ENCODE peak calls at places on chromosome 19, in seven cellular contexts. One of them, this sample, is unnamed.

GRCh38 chr19:13024958-13025653 is 29.8 kb downstream of the NFIX start:
- DNase-seq in neuronal stem cell: no peak
- DNase-seq in H1: peak
- DNase-seq in IMR-90: no peak
- DNase-seq in mesenchymal stem cell: no peak
- DNase-seq in mesendoderm: peak
- DNase-seq in H9: peak
- DNase-seq in this sample: no peak

GRCh38 chr19:2578391-2578826 is 102.5 kb downstream of the GADD45B start:
- DNase-seq in mesendoderm: peak
- DNase-seq in neuronal stem cell: no peak
- DNase-seq in mesenchymal stem cell: peak
- DNase-seq in H9: peak
- DNase-seq in IMR-90: peak
- DNase-seq in H1: peak
- DNase-seq in this sample: peak

GRCh38 chr19:42655748-42656147 is 61.0 kb upstream of the CEACAM8 start:
- DNase-seq in H9: no peak
- DNase-seq in mesenchymal stem cell: no peak
- DNase-seq in mesendoderm: no peak
- DNase-seq in neuronal stem cell: no peak
- DNase-seq in H1: no peak
- DNase-seq in IMR-90: no peak
- DNase-seq in this sample: no peak

GRCh38 chr19:2549701-2550191 is 73.8 kb downstream of the GADD45B start:
- DNase-seq in mesenchymal stem cell: peak
- DNase-seq in mesendoderm: no peak
- DNase-seq in H1: no peak
- DNase-seq in IMR-90: peak
- DNase-seq in neuronal stem cell: no peak
- DNase-seq in H9: no peak
- DNase-seq in this sample: peak

GRCh38 chr19:33040994-33041827 is 23.5 kb downstream of the RHPN2 start:
- DNase-seq in mesendoderm: no peak
- DNase-seq in IMR-90: no peak
- DNase-seq in H9: no peak
- DNase-seq in H1: no peak
- DNase-seq in mesenchymal stem cell: peak
- DNase-seq in neuronal stem cell: no peak
- DNase-seq in this sample: no peak

GRCh38 chr19:1568320-1569019 is at the start of gene MEX3D:
- DNase-seq in neuronal stem cell: peak
- DNase-seq in mesenchymal stem cell: peak
- DNase-seq in H1: peak
- DNase-seq in H9: peak
- DNase-seq in IMR-90: peak
- DNase-seq in mesendoderm: peak
- DNase-seq in this sample: peak

GRCh38 chr19:42111811-42112210 is 20.4 kb downstream of the POU2F2 start:
- DNase-seq in H1: no peak
- DNase-seq in neuronal stem cell: no peak
- DNase-seq in H9: no peak
- DNase-seq in mesenchymal stem cell: peak
- DNase-seq in mesendoderm: no peak
- DNase-seq in IMR-90: peak
- DNase-seq in this sample: no peak

GRCh38 chr19:48874309-48875135 is 2.3 kb downstream of the PPP1R15A start:
- DNase-seq in IMR-90: peak
- DNase-seq in H1: no peak
- DNase-seq in mesenchymal stem cell: peak
- DNase-seq in mesendoderm: no peak
- DNase-seq in H9: no peak
- DNase-seq in neuronal stem cell: no peak
- DNase-seq in this sample: peak

GRCh38 chr19:42088471-42089190 is 12.7 kb downstream of the ZNF574 start:
- DNase-seq in mesendoderm: no peak
- DNase-seq in H1: no peak
- DNase-seq in IMR-90: peak
- DNase-seq in neuronal stem cell: no peak
- DNase-seq in mesenchymal stem cell: peak
- DNase-seq in H9: no peak
- DNase-seq in this sample: no peak

GRCh38 chr19:34676697-34677385 is at the start of gene SCGB2B2:
- DNase-seq in IMR-90: no peak
- DNase-seq in mesenchymal stem cell: no peak
- DNase-seq in H1: no peak
- DNase-seq in H9: peak
- DNase-seq in neuronal stem cell: no peak
- DNase-seq in mesendoderm: no peak
- DNase-seq in this sample: no peak

GRCh38 chr19:37221136-37221535 is 3.1 kb downstream of the ZNF383 start:
- DNase-seq in mesenchymal stem cell: no peak
- DNase-seq in IMR-90: no peak
- DNase-seq in mesendoderm: no peak
- DNase-seq in H9: no peak
- DNase-seq in neuronal stem cell: no peak
- DNase-seq in H1: no peak
- DNase-seq in this sample: no peak

GRCh38 chr19:402786-403185 is 6.2 kb downstream of the C2CD4C start:
- DNase-seq in H9: peak
- DNase-seq in H1: peak
- DNase-seq in neuronal stem cell: no peak
- DNase-seq in mesendoderm: no peak
- DNase-seq in mesenchymal stem cell: no peak
- DNase-seq in IMR-90: no peak
- DNase-seq in this sample: no peak
- H3K18ac ChIP-seq in H9: no peak
- H3K18ac ChIP-seq in H1: no peak
- H3K18ac ChIP-seq in neuronal stem cell: peak
- H3K18ac ChIP-seq in mesendoderm: no peak
- H3K18ac ChIP-seq in mesenchymal stem cell: no peak
- H3K18ac ChIP-seq in IMR-90: no peak
- H3K18ac ChIP-seq in this sample: no peak

GRCh38 chr19:51711702-51712101 is 12.1 kb downstream of the HAS1 start:
- DNase-seq in mesendoderm: no peak
- DNase-seq in neuronal stem cell: no peak
- DNase-seq in H1: no peak
- DNase-seq in mesenchymal stem cell: no peak
- DNase-seq in IMR-90: no peak
- DNase-seq in H9: no peak
- DNase-seq in this sample: no peak
- H3K4me2 ChIP-seq in mesendoderm: no peak
- H3K4me2 ChIP-seq in neuronal stem cell: no peak
- H3K4me2 ChIP-seq in H1: no peak
- H3K4me2 ChIP-seq in mesenchymal stem cell: no peak
- H3K4me2 ChIP-seq in IMR-90: no peak
- H3K4me2 ChIP-seq in H9: no peak
- H3K4me2 ChIP-seq in this sample: no peak

DNA sequence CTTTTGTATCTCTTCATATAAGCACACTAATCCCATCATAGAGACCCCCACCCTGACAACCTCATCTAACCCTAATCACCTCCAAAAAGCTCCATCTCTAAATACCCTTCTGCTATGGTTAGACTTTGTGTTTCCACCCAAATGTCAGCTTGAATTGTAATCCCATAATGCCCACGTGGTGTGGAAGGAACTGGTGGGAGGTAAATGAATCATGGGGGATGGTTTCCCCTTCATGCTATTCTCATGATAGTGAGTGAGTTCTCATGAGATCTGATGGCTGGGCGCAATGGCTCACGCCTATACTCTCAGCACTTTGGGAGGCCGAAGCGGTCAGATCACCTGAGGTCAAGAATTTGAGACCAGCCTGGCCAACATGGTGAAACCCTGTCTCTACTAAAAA is 2.5 kb downstream of the VMAC start:
- DNase-seq in mesendoderm: no peak
- DNase-seq in H9: no peak
- DNase-seq in mesenchymal stem cell: no peak
- DNase-seq in neuronal stem cell: no peak
- DNase-seq in H1: no peak
- DNase-seq in IMR-90: no peak
- DNase-seq in this sample: no peak
- H3K18ac ChIP-seq in mesendoderm: no peak
- H3K18ac ChIP-seq in H9: no peak
- H3K18ac ChIP-seq in mesenchymal stem cell: no peak
- H3K18ac ChIP-seq in neuronal stem cell: no peak
- H3K18ac ChIP-seq in H1: no peak
- H3K18ac ChIP-seq in IMR-90: no peak
- H3K18ac ChIP-seq in this sample: no peak

DNA sequence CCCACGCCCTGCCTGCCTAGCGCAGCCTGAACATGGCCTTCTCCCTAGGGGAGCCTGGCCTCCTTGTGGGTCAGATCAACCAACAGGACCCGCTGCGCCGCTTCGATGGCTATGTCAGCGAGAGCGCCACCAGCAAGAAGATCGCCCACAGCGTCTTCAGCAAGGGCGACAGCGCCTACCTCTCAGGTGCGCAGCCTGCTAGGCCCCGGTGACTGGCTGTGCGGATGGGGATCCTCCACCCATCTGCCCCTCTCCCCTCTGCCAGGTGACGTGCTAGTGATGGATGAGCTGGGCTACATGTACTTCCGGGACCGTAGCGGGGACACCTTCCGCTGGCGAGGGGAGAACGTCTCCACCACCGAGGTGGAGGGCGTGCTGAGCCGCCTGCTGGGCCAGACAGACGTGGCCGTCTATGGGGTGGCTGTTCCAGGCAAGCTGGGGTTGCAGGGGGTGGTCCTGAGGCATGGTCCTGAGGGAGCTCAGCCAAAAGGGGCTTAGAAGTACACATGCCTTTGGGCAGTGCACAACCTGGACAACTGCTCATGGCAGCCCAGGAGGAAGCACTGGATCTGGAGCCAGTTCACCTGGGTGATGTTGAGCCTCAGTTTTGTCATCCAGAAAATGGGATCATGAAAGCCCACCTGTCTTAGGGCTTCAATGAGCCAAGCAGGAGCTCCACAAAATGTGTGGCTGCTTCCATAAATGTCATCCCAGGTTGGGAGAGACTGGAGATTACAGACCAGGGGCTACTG is 10.8 kb upstream of the PGLS start:
- DNase-seq in H9: no peak
- DNase-seq in neuronal stem cell: no peak
- DNase-seq in mesendoderm: no peak
- DNase-seq in H1: no peak
- DNase-seq in IMR-90: no peak
- DNase-seq in mesenchymal stem cell: no peak
- DNase-seq in this sample: no peak
- H3K4me2 ChIP-seq in H9: no peak
- H3K4me2 ChIP-seq in neuronal stem cell: no peak
- H3K4me2 ChIP-seq in mesendoderm: no peak
- H3K4me2 ChIP-seq in H1: no peak
- H3K4me2 ChIP-seq in IMR-90: no peak
- H3K4me2 ChIP-seq in mesenchymal stem cell: no peak
- H3K4me2 ChIP-seq in this sample: no peak

GRCh38 chr19:6767081-6767356 is 216 bp downstream of the SH2D3A start:
- DNase-seq in mesendoderm: peak
- DNase-seq in neuronal stem cell: no peak
- DNase-seq in H1: no peak
- DNase-seq in H9: no peak
- DNase-seq in IMR-90: no peak
- DNase-seq in mesenchymal stem cell: no peak
- DNase-seq in this sample: peak

GRCh38 chr19:6767357-6768235 is at the start of gene SH2D3A:
- DNase-seq in H9: peak
- DNase-seq in IMR-90: peak
- DNase-seq in mesenchymal stem cell: peak
- DNase-seq in H1: peak
- DNase-seq in neuronal stem cell: peak
- DNase-seq in mesendoderm: peak
- DNase-seq in this sample: peak

GRCh38 chr19:6766357-6767080 is 716 bp downstream of the SH2D3A start:
- DNase-seq in mesenchymal stem cell: no peak
- DNase-seq in H1: no peak
- DNase-seq in mesendoderm: peak
- DNase-seq in H9: peak
- DNase-seq in IMR-90: no peak
- DNase-seq in neuronal stem cell: no peak
- DNase-seq in this sample: peak

GRCh38 chr19:6768236-6768785 is 1.1 kb upstream of the SH2D3A start:
- DNase-seq in mesenchymal stem cell: no peak
- DNase-seq in H9: no peak
- DNase-seq in mesendoderm: no peak
- DNase-seq in H1: no peak
- DNase-seq in IMR-90: no peak
- DNase-seq in neuronal stem cell: no peak
- DNase-seq in this sample: no peak

GRCh38 chr19:6765738-6766356 is 1.4 kb downstream of the SH2D3A start:
- DNase-seq in H9: peak
- DNase-seq in mesenchymal stem cell: no peak
- DNase-seq in IMR-90: no peak
- DNase-seq in neuronal stem cell: no peak
- DNase-seq in H1: peak
- DNase-seq in mesendoderm: peak
- DNase-seq in this sample: peak
- H3K18ac ChIP-seq in H9: peak
- H3K18ac ChIP-seq in mesenchymal stem cell: no peak
- H3K18ac ChIP-seq in IMR-90: no peak
- H3K18ac ChIP-seq in neuronal stem cell: no peak
- H3K18ac ChIP-seq in H1: peak
- H3K18ac ChIP-seq in mesendoderm: no peak
- H3K18ac ChIP-seq in this sample: peak

DNA sequence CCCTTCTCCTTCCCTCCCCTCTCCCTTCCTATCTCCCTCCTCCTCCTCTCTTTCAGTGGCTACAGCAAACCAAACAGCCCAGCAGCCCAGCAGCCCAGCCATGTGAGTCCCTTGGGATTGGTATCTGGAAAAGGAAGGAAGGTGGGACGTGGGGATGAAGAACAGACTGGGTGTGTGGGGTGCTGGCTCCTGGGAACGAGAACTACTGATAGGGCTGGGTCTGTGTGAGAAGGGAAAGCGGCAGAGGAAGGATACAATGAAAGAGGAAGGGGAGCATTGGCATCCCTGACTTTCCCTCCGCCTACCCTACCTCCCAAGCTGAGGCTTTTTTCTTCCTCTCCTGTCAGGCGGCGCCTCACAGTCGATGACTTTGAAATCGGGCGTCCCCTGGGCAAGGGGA is 863 bp downstream of the AURKC start:
- DNase-seq in mesenchymal stem cell: no peak
- DNase-seq in H1: no peak
- DNase-seq in mesendoderm: peak
- DNase-seq in H9: no peak
- DNase-seq in IMR-90: no peak
- DNase-seq in neuronal stem cell: no peak
- DNase-seq in this sample: no peak
- H3K4me2 ChIP-seq in mesenchymal stem cell: no peak
- H3K4me2 ChIP-seq in H1: peak
- H3K4me2 ChIP-seq in mesendoderm: peak
- H3K4me2 ChIP-seq in H9: peak
- H3K4me2 ChIP-seq in IMR-90: no peak
- H3K4me2 ChIP-seq in neuronal stem cell: no peak
- H3K4me2 ChIP-seq in this sample: no peak

DNA sequence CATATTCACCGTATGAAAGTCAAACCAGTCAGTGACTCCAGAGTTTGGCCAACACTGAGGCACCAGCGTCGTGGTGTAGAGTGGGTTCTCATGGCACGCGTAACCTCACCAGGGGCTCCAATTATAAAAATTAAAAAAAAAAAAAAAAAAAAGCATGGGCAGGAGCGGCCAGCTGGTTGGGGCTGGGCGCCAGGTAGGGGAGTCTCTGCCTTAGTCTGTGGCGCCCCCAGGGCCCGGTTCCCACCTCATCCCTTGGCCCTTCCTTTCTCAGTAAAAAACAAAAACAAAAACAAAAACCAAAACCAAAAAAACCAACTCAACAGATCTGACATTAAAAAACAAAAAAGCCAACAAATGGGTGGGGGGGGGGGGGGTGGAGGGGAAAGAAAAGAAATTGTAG is 4.6 kb upstream of the EPHX3 start:
- DNase-seq in H9: no peak
- DNase-seq in H1: no peak
- DNase-seq in mesenchymal stem cell: no peak
- DNase-seq in IMR-90: no peak
- DNase-seq in mesendoderm: no peak
- DNase-seq in neuronal stem cell: no peak
- DNase-seq in this sample: no peak
- H3K18ac ChIP-seq in H9: no peak
- H3K18ac ChIP-seq in H1: no peak
- H3K18ac ChIP-seq in mesenchymal stem cell: no peak
- H3K18ac ChIP-seq in IMR-90: no peak
- H3K18ac ChIP-seq in mesendoderm: no peak
- H3K18ac ChIP-seq in neuronal stem cell: no peak
- H3K18ac ChIP-seq in this sample: no peak